ENCODE peak calls at places on chromosomes 6 and 20, in six cellular contexts. A, K, D, Q, E and G are unnamed samples.

GRCh38 chr6:113449051-113449450 is 408.1 kb upstream of the MARCKS start:
- DNase-seq in A (no peak), K (no peak), D (no peak), Q (no peak), E (no peak), G (no peak)

GRCh38 chr6:90233994-90234393 is 62.6 kb downstream of the BACH2 start:
- DNase-seq in A (no peak), K (no peak), D (no peak), Q (no peak), E (no peak), G (peak; percentile 93)

GRCh38 chr6:1941534-1941933 is 303.9 kb downstream of the GMDS start:
- DNase-seq in A (no peak), K (no peak), D (no peak), Q (no peak), E (no peak), G (no peak)

GRCh38 chr6:85483041-85483700 is 33.3 kb downstream of the NT5E start:
- DNase-seq in A (peak; percentile 81), K (no peak), D (peak; percentile 76), Q (peak; percentile 79), E (peak; percentile 66), G (peak; percentile 91)

GRCh38 chr20:62209850-62210495 is 10.1 kb downstream of the HRH3 start:
- DNase-seq in A (no peak), K (no peak), D (no peak), Q (no peak), E (no peak), G (no peak)

GRCh38 chr20:64140421-64140820 is 23.8 kb upstream of the MYT1 start:
- DNase-seq in A (no peak), K (no peak), D (no peak), Q (no peak), E (peak; percentile 13), G (no peak)

GRCh38 chr6:45970326-45970725 is 45.3 kb downstream of the CLIC5 start:
- DNase-seq in A (no peak), K (no peak), D (no peak), Q (no peak), E (no peak), G (no peak)

GRCh38 chr20:31497838-31498540 is 16.3 kb upstream of the HM13 start:
- DNase-seq in A (no peak), K (no peak), D (no peak), Q (peak; percentile 62), E (no peak), G (no peak)

GRCh38 chr20:9978395-9979004 is 56.3 kb upstream of the ANKEF1 start:
- DNase-seq in A (no peak), K (peak; percentile 77), D (peak; percentile 74), Q (no peak), E (no peak), G (peak; percentile 39)

GRCh38 chr20:63228786-63229185 is 6.9 kb upstream of the BIRC7 start:
- DNase-seq in A (no peak), K (no peak), D (no peak), Q (no peak), E (no peak), G (no peak)

GRCh38 chr6:33856655-33857054 is 52.9 kb upstream of the MLN start:
- DNase-seq in A (no peak), K (no peak), D (no peak), Q (no peak), E (no peak), G (peak; percentile 88)

DNA sequence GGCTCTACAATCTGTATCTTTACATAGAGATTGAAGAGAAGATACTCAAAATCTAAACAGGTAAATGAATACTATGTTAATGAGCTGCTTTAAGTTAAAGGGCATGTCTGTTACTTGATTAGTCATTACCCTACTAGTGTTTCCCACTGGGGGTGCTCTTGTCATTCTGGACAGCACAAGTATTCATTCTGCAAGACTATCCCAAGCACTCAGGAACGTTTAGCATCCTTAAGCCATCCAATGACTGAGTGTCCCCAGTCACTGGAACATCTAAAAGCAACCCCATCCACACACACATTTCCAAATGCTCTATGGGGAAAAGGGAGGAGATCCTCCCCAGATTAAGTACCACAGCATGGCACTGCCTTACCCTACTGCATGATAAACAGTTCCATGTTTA is 25.7 kb downstream of the EZR start:
- DNase-seq in A (no peak), K (no peak), D (peak; percentile 37), Q (no peak), E (no peak), G (peak; percentile 50)
- TF ChIP-seq CTCF in A (no peak), K (no peak), D (peak; percentile 55), Q (peak; percentile 31), E (no peak), G (peak; percentile 58)

GRCh38 chr6:104003803-104004516 is 855.8 kb downstream of the HACE1 start:
- DNase-seq in A (no peak), K (no peak), D (peak; percentile 4), Q (no peak), E (no peak), G (no peak)
- TF ChIP-seq CTCF in A (no peak), K (peak; percentile 33), D (no peak), Q (no peak), E (no peak), G (no peak)

DNA sequence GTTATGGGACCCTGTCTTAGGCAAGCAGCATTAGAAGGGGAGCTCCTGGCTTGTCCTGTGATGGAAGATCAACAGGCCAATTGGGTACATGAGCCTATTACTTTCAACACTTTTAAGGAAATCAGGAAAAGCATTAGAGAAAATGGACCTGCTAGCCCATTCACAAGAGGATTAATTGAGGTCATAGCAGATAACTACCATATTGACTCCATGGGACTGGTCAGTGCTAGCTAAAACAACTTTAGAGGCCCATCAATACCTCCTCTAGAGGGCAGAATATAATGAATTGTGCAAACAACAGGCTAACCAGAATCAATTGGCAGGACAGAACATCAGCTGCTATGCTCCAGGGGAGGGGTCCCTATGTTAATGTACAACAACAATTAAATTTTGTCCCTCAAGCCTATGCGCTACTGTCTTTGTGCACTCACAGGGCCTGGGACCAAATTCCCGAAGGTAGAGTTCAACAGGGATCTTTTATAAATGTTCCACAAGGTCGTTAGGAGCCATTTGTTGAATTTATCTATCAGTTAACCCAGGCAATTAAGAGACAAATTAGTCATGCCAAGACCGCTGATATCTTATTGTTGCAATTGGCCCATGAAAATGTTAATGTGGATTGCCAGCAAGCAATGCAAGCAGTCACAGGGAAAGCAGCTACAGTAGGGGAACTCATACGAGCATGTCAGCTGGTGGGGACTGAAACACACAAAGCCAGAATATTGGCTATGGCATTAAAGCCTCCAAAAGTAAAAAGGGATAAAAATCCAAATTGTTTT is 106.6 kb upstream of the BTN3A2 start:
- DNase-seq in A (no peak), K (no peak), D (no peak), Q (no peak), E (no peak), G (no peak)
- TF ChIP-seq CTCF in A (no peak), K (peak; percentile 12), D (no peak), Q (no peak), E (no peak), G (peak; percentile 18)

GRCh38 chr6:168368971-168369370 is 49.4 kb upstream of the DACT2 start:
- DNase-seq in A (peak; percentile 8), K (no peak), D (no peak), Q (peak; percentile 6), E (no peak), G (no peak)

GRCh38 chr6:168371635-168371988 is 52.0 kb upstream of the DACT2 start:
- DNase-seq in A (no peak), K (no peak), D (no peak), Q (peak; percentile 13), E (no peak), G (no peak)

GRCh38 chr6:168371185-168371584 is 51.6 kb upstream of the DACT2 start:
- DNase-seq in A (no peak), K (no peak), D (no peak), Q (peak; percentile 4), E (no peak), G (no peak)

GRCh38 chr6:168369776-168370175 is 50.2 kb upstream of the DACT2 start:
- DNase-seq in A (peak; percentile 6), K (no peak), D (no peak), Q (peak; percentile 2), E (no peak), G (no peak)

GRCh38 chr6:168370310-168370991 is 50.9 kb upstream of the DACT2 start:
- DNase-seq in A (peak; percentile 92), K (no peak), D (peak; percentile 81), Q (peak; percentile 77), E (peak; percentile 52), G (peak; percentile 75)
- TF ChIP-seq CTCF in A (peak; percentile 65), K (peak; percentile 96), D (peak; percentile 85), Q (peak; percentile 67), E (peak; percentile 65), G (peak; percentile 73)